ENCODE peak calls at places on chromosome 14, in four cellular contexts. V, Q, X and T are unnamed samples.

GRCh38 chr14:86543531-86543930 is 1013.6 kb downstream of the FLRT2 start:
- DNase-seq in Q (no peak), V (no peak), X (no peak), T (no peak)

GRCh38 chr14:59919582-59920377 is at the start of gene LRRC9:
- DNase-seq in Q (peak; percentile 55), V (peak; percentile 11), X (peak; percentile 16), T (no peak)

GRCh38 chr14:81446279-81447007 is 46.3 kb upstream of the STON2 start:
- DNase-seq in X (no peak), Q (no peak), V (no peak), T (no peak)

GRCh38 chr14:75226755-75227544 is 50.5 kb upstream of the TMED10 start:
- DNase-seq in Q (no peak), X (no peak), V (no peak), T (no peak)

GRCh38 chr14:22438742-22439141 is 150.3 kb downstream of the DAD1 start:
- DNase-seq in V (no peak), Q (no peak), X (no peak), T (no peak)

GRCh38 chr14:65472189-65472588 is 59.7 kb downstream of the FUT8 start:
- DNase-seq in V (no peak), Q (no peak), X (no peak), T (no peak)

GRCh38 chr14:90489306-90489705 is 92.5 kb downstream of the CALM1 start:
- DNase-seq in V (no peak), X (no peak), Q (no peak), T (no peak)

GRCh38 chr14:101812071-101812470 is 50.6 kb downstream of the PPP2R5C start:
- DNase-seq in Q (no peak), V (no peak), X (no peak), T (no peak)

GRCh38 chr14:63761356-63762117 is 33.7 kb upstream of the SGPP1 start:
- DNase-seq in V (no peak), Q (no peak), X (no peak), T (no peak)

GRCh38 chr14:73758392-73759182 is 44.4 kb upstream of the PNMA1 start:
- DNase-seq in V (peak; percentile 74), X (peak; percentile 52), Q (peak; percentile 76), T (peak; percentile 75)

GRCh38 chr14:77153802-77154201 is 12.2 kb upstream of the ZDHHC22 start:
- DNase-seq in V (no peak), Q (no peak), X (no peak), T (no peak)

GRCh38 chr14:51823706-51824105 is 36.7 kb upstream of the GNG2 start:
- DNase-seq in V (no peak), Q (peak; percentile 50), X (no peak), T (peak; percentile 34)

GRCh38 chr14:66477567-66477966 is 8.6 kb upstream of the CCDC196 start:
- DNase-seq in Q (no peak), X (no peak), V (no peak), T (no peak)

GRCh38 chr14:68979722-68980552 is 835 bp upstream of the ACTN1 start:
- DNase-seq in X (no peak), V (peak; percentile 22), Q (peak; percentile 55), T (no peak)

GRCh38 chr14:95137164-95137803 is 20.0 kb downstream of the DICER1 start:
- DNase-seq in X (no peak), Q (no peak), V (no peak), T (no peak)

GRCh38 chr14:54659365-54659764 is 92.4 kb downstream of the SAMD4A start:
- DNase-seq in V (no peak), Q (no peak), X (no peak), T (no peak)

GRCh38 chr14:91229743-91230200 is 14.7 kb downstream of the GPR68 start:
- DNase-seq in V (peak; percentile 32), Q (peak; percentile 30), X (no peak), T (peak; percentile 96)

GRCh38 chr14:76227450-76228050 is 75.8 kb downstream of the GPATCH2L start:
- DNase-seq in Q (peak; percentile 79), V (no peak), X (no peak), T (peak; percentile 46)